ENCODE peak calls at places on chromosomes 1 and 21, in four cellular contexts. One of them, this sample, is unnamed.

GRCh38 chr1:155009221-155009711 is 6.7 kb downstream of the ZBTB7B start:
- DNase-seq in HepG2: no peak
- DNase-seq in A549: no peak
- DNase-seq in K562: no peak
- DNase-seq in this sample: no peak

GRCh38 chr1:19157653-19158052 is 52.4 kb downstream of the UBR4 start:
- DNase-seq in HepG2: no peak
- DNase-seq in A549: no peak
- DNase-seq in K562: no peak
- DNase-seq in this sample: no peak

GRCh38 chr1:242205622-242206489 is 207.0 kb upstream of the MAP1LC3C start:
- DNase-seq in HepG2: no peak
- DNase-seq in A549: no peak
- DNase-seq in K562: no peak
- DNase-seq in this sample: no peak

GRCh38 chr1:183837062-183837461 is 32.1 kb downstream of the RGL1 start:
- DNase-seq in HepG2: no peak
- DNase-seq in A549: no peak
- DNase-seq in K562: no peak
- DNase-seq in this sample: no peak

GRCh38 chr1:22259581-22260282 is 116.8 kb upstream of the WNT4 start:
- DNase-seq in HepG2: no peak
- DNase-seq in A549: peak
- DNase-seq in K562: peak
- DNase-seq in this sample: no peak

GRCh38 chr1:232718928-232719927 is 86.0 kb upstream of the MAP10 start:
- DNase-seq in HepG2: no peak
- DNase-seq in A549: no peak
- DNase-seq in K562: no peak
- DNase-seq in this sample: no peak

GRCh38 chr1:92877081-92877711 is 45.4 kb downstream of the RPL5 start:
- DNase-seq in HepG2: no peak
- DNase-seq in A549: no peak
- DNase-seq in K562: no peak
- DNase-seq in this sample: no peak

GRCh38 chr1:9413877-9414213 is 121.2 kb downstream of the SPSB1 start:
- DNase-seq in HepG2: no peak
- DNase-seq in A549: no peak
- DNase-seq in K562: no peak
- DNase-seq in this sample: no peak

GRCh38 chr1:22972760-22973159 is at the start of gene LACTBL1:
- DNase-seq in HepG2: no peak
- DNase-seq in A549: no peak
- DNase-seq in K562: no peak
- DNase-seq in this sample: no peak

GRCh38 chr1:109509176-109510134 is at the start of gene AMIGO1:
- DNase-seq in HepG2: no peak
- DNase-seq in A549: peak
- DNase-seq in K562: peak
- DNase-seq in this sample: no peak

GRCh38 chr21:32099812-32100416 is 178.9 kb downstream of the MIS18A start:
- DNase-seq in HepG2: no peak
- DNase-seq in A549: peak
- DNase-seq in K562: peak
- DNase-seq in this sample: no peak

GRCh38 chr21:37061926-37062591 is 10.8 kb downstream of the PIGP start:
- DNase-seq in HepG2: peak
- DNase-seq in A549: no peak
- DNase-seq in K562: no peak
- DNase-seq in this sample: no peak

GRCh38 chr1:166197597-166197996 is 30.8 kb upstream of the FAM78B start:
- DNase-seq in HepG2: no peak
- DNase-seq in A549: no peak
- DNase-seq in K562: no peak
- DNase-seq in this sample: no peak

GRCh38 chr1:52637946-52638345 is 5.0 kb downstream of the SHISAL2A start:
- DNase-seq in HepG2: no peak
- DNase-seq in A549: no peak
- DNase-seq in K562: no peak
- DNase-seq in this sample: no peak

GRCh38 chr1:33004628-33005027 is 32.1 kb downstream of the AK2 start:
- DNase-seq in HepG2: no peak
- DNase-seq in A549: no peak
- DNase-seq in K562: no peak
- DNase-seq in this sample: no peak

GRCh38 chr1:70573317-70573843 is 162.3 kb downstream of the CTH start:
- DNase-seq in HepG2: no peak
- DNase-seq in A549: no peak
- DNase-seq in K562: no peak
- DNase-seq in this sample: no peak

GRCh38 chr21:45987121-45987711 is 5.6 kb downstream of the COL6A1 start:
- DNase-seq in HepG2: no peak
- DNase-seq in A549: no peak
- DNase-seq in K562: no peak
- DNase-seq in this sample: no peak

GRCh38 chr1:39268112-39268581 is 63.7 kb downstream of the MACF1 start:
- DNase-seq in HepG2: no peak
- DNase-seq in A549: no peak
- DNase-seq in K562: no peak
- DNase-seq in this sample: no peak

GRCh38 chr21:15250384-15250783 is 185.6 kb upstream of the NRIP1 start:
- DNase-seq in HepG2: no peak
- DNase-seq in A549: peak
- DNase-seq in K562: no peak
- DNase-seq in this sample: no peak

GRCh38 chr1:203448521-203449061 is 27.0 kb upstream of the PRELP start:
- DNase-seq in HepG2: no peak
- DNase-seq in A549: no peak
- DNase-seq in K562: no peak
- DNase-seq in this sample: no peak

GRCh38 chr21:38289697-38290096 is 32.9 kb downstream of the KCNJ15 start:
- DNase-seq in HepG2: no peak
- DNase-seq in A549: no peak
- DNase-seq in K562: no peak
- DNase-seq in this sample: no peak

GRCh38 chr1:236433819-236434315 is 39.8 kb downstream of the EDARADD start:
- DNase-seq in HepG2: no peak
- DNase-seq in A549: no peak
- DNase-seq in K562: no peak
- DNase-seq in this sample: no peak

GRCh38 chr1:39151267-39151666 is 53.2 kb upstream of the MACF1 start:
- DNase-seq in HepG2: no peak
- DNase-seq in A549: no peak
- DNase-seq in K562: no peak
- DNase-seq in this sample: no peak

DNA sequence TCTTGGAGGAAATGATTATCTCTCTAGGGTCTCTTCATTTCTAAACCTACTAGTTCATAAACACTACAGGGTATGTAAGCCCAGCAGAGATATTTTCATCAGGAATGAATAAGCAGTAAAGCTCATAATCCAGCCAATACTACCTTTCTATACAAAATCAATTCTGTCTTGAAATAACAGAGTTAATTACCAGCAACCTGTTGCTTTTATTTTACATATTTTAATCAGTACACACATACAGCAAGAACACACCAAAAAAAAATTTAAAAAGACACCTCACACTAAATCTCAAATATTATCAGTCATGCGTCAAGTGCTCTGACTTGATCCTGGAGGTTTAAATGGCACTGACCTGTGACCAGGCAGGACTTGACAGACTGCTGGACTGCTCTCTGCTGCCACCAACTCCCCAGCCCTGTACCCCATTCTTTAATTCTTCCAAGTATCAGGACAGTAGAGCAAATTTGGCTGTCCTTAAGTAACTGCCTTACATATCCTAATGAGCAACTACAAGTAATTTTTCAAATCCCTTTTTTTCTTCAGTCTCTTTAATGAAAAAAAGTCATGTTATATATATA is 98.5 kb downstream of the CDC42BPA start:
- DNase-seq in HepG2: no peak
- DNase-seq in A549: no peak
- DNase-seq in K562: peak
- DNase-seq in this sample: no peak
- TF ChIP-seq POLR2AphosphoS2 in HepG2: no peak
- TF ChIP-seq POLR2AphosphoS2 in A549: no peak
- TF ChIP-seq POLR2AphosphoS2 in K562: no peak
- TF ChIP-seq POLR2AphosphoS2 in this sample: no peak

GRCh38 chr1:214838351-214838750 is 235.4 kb downstream of the CENPF start:
- DNase-seq in HepG2: no peak
- DNase-seq in A549: no peak
- DNase-seq in K562: no peak
- DNase-seq in this sample: no peak
- TF ChIP-seq POLR2AphosphoS2 in HepG2: no peak
- TF ChIP-seq POLR2AphosphoS2 in A549: no peak
- TF ChIP-seq POLR2AphosphoS2 in K562: no peak
- TF ChIP-seq POLR2AphosphoS2 in this sample: no peak

DNA sequence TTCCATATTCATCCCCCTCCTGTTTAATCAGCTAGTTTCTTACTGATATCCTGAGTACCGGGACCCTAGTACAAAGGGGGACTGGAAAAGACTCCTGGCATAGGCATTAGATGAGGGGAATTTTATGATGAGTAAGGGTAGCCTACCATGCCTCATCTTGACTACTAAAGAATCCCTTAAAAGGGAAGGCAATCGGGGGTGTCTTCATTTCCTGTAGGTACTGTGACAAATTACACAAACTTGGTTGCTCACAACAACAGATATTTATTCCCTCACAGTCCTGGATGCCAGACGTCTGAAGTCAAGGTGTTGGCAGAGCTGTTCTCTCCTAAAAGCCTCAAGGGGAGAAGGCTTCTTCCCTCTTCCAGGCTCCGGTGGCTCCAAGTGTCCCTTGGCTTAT is 28.9 kb upstream of the RUNX1 start:
- DNase-seq in HepG2: no peak
- DNase-seq in A549: no peak
- DNase-seq in K562: no peak
- DNase-seq in this sample: no peak
- TF ChIP-seq POLR2AphosphoS2 in HepG2: no peak
- TF ChIP-seq POLR2AphosphoS2 in A549: no peak
- TF ChIP-seq POLR2AphosphoS2 in K562: no peak
- TF ChIP-seq POLR2AphosphoS2 in this sample: no peak

DNA sequence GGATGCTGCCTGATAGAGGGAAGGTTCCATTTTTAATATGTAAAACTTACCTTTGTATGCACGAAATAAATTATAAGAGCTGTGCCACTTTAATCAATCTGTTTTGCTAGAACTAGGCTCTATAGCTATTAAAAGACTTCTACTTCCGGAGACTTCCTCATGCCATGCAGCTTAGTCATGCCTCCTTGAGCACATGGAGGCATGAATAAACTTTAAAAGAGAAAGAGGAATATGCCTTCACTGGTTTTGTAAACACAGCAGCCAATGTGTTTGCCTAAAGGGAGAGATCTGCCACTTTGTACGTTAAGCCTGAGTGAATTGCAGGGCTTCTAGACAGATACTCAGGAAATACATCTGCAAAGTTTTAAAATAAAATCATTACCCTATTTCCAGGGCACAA is 604.6 kb downstream of the LRRIQ3 start:
- DNase-seq in HepG2: no peak
- DNase-seq in A549: peak
- DNase-seq in K562: no peak
- DNase-seq in this sample: no peak
- TF ChIP-seq POLR2AphosphoS2 in HepG2: no peak
- TF ChIP-seq POLR2AphosphoS2 in A549: no peak
- TF ChIP-seq POLR2AphosphoS2 in K562: no peak
- TF ChIP-seq POLR2AphosphoS2 in this sample: no peak